ENCODE peak calls at places on chromosomes 7 and 10, in ten cellular contexts. One of them, this sample, is unnamed.

GRCh38 chr10:112223725-112224124 is 40.2 kb upstream of the GPAM start:
- DNase-seq in WTC11: no peak
- DNase-seq in neural crest cell: no peak
- DNase-seq in body of pancreas: no peak
- DNase-seq in GM06990: no peak
- DNase-seq in GM12864: no peak
- DNase-seq in neural progenitor cell: no peak
- DNase-seq in NB4: no peak
- DNase-seq in nephron progenitor cell: no peak
- DNase-seq in foreskin fibroblast: no peak
- DNase-seq in this sample: no peak

GRCh38 chr7:100158229-100159098 is at the start of gene TRAPPC14:
- DNase-seq in neural crest cell: peak; percentile 92
- DNase-seq in nephron progenitor cell: peak; percentile 99
- DNase-seq in foreskin fibroblast: peak; percentile 75
- DNase-seq in GM12864: peak; percentile 53
- DNase-seq in neural progenitor cell: peak; percentile 97
- DNase-seq in GM06990: peak; percentile 88
- DNase-seq in WTC11: peak; percentile 97
- DNase-seq in body of pancreas: peak; percentile 94
- DNase-seq in NB4: peak; percentile 94
- DNase-seq in this sample: peak; percentile 97

GRCh38 chr10:80599424-80599847 is 61.7 kb downstream of the SH2D4B start:
- DNase-seq in GM06990: peak; percentile 59
- DNase-seq in neural crest cell: peak; percentile 55
- DNase-seq in nephron progenitor cell: peak; percentile 73
- DNase-seq in NB4: peak; percentile 95
- DNase-seq in WTC11: peak; percentile 78
- DNase-seq in body of pancreas: peak; percentile 11
- DNase-seq in foreskin fibroblast: no peak
- DNase-seq in neural progenitor cell: peak; percentile 90
- DNase-seq in GM12864: peak; percentile 48
- DNase-seq in this sample: peak; percentile 73

GRCh38 chr10:67827811-67828210 is 10.2 kb downstream of the DNAJC12 start:
- DNase-seq in foreskin fibroblast: no peak
- DNase-seq in neural crest cell: no peak
- DNase-seq in neural progenitor cell: no peak
- DNase-seq in GM12864: no peak
- DNase-seq in nephron progenitor cell: no peak
- DNase-seq in WTC11: no peak
- DNase-seq in body of pancreas: no peak
- DNase-seq in NB4: no peak
- DNase-seq in GM06990: no peak
- DNase-seq in this sample: no peak

GRCh38 chr7:30564243-30564892 is 30.3 kb upstream of the GARS1 start:
- DNase-seq in NB4: peak; percentile 93
- DNase-seq in nephron progenitor cell: peak; percentile 86
- DNase-seq in neural progenitor cell: peak; percentile 89
- DNase-seq in WTC11: peak; percentile 90
- DNase-seq in foreskin fibroblast: peak; percentile 72
- DNase-seq in neural crest cell: peak; percentile 87
- DNase-seq in GM06990: peak; percentile 39
- DNase-seq in GM12864: peak; percentile 50
- DNase-seq in body of pancreas: peak; percentile 88
- DNase-seq in this sample: peak; percentile 80

GRCh38 chr10:17051851-17052250 is 77.8 kb downstream of the CUBN start:
- DNase-seq in neural crest cell: no peak
- DNase-seq in NB4: no peak
- DNase-seq in nephron progenitor cell: no peak
- DNase-seq in foreskin fibroblast: no peak
- DNase-seq in GM12864: no peak
- DNase-seq in neural progenitor cell: no peak
- DNase-seq in body of pancreas: no peak
- DNase-seq in WTC11: no peak
- DNase-seq in GM06990: no peak
- DNase-seq in this sample: no peak

GRCh38 chr10:65611592-65611991 is 1314.2 kb upstream of the LRRTM3 start:
- DNase-seq in GM06990: no peak
- DNase-seq in nephron progenitor cell: no peak
- DNase-seq in neural progenitor cell: no peak
- DNase-seq in neural crest cell: no peak
- DNase-seq in NB4: no peak
- DNase-seq in WTC11: no peak
- DNase-seq in GM12864: no peak
- DNase-seq in body of pancreas: no peak
- DNase-seq in foreskin fibroblast: no peak
- DNase-seq in this sample: no peak

GRCh38 chr10:84588426-84588825 is 260.0 kb downstream of the CCSER2 start:
- DNase-seq in neural progenitor cell: no peak
- DNase-seq in NB4: no peak
- DNase-seq in body of pancreas: no peak
- DNase-seq in GM06990: no peak
- DNase-seq in nephron progenitor cell: no peak
- DNase-seq in foreskin fibroblast: no peak
- DNase-seq in WTC11: no peak
- DNase-seq in GM12864: no peak
- DNase-seq in neural crest cell: no peak
- DNase-seq in this sample: no peak

GRCh38 chr7:98745722-98746318 is 124.0 kb downstream of the TMEM130 start:
- DNase-seq in nephron progenitor cell: peak; percentile 90
- DNase-seq in GM12864: peak; percentile 34
- DNase-seq in NB4: peak; percentile 71
- DNase-seq in neural progenitor cell: peak; percentile 89
- DNase-seq in GM06990: peak; percentile 33
- DNase-seq in body of pancreas: peak; percentile 87
- DNase-seq in neural crest cell: peak; percentile 82
- DNase-seq in foreskin fibroblast: peak; percentile 22
- DNase-seq in WTC11: peak; percentile 91
- DNase-seq in this sample: peak; percentile 77

GRCh38 chr10:121683803-121684202 is 85.6 kb upstream of the FGFR2 start:
- DNase-seq in GM12864: no peak
- DNase-seq in GM06990: no peak
- DNase-seq in neural crest cell: peak; percentile 61
- DNase-seq in body of pancreas: no peak
- DNase-seq in WTC11: no peak
- DNase-seq in foreskin fibroblast: no peak
- DNase-seq in neural progenitor cell: peak; percentile 85
- DNase-seq in nephron progenitor cell: peak; percentile 33
- DNase-seq in NB4: peak; percentile 34
- DNase-seq in this sample: no peak

GRCh38 chr10:113628607-113629153 is 35.2 kb downstream of the NRAP start:
- DNase-seq in neural progenitor cell: no peak
- DNase-seq in WTC11: no peak
- DNase-seq in body of pancreas: no peak
- DNase-seq in nephron progenitor cell: no peak
- DNase-seq in NB4: no peak
- DNase-seq in GM12864: no peak
- DNase-seq in neural crest cell: no peak
- DNase-seq in foreskin fibroblast: no peak
- DNase-seq in GM06990: no peak
- DNase-seq in this sample: no peak

GRCh38 chr7:110507832-110508231 is 583.1 kb upstream of the LRRN3 start:
- DNase-seq in GM06990: no peak
- DNase-seq in NB4: no peak
- DNase-seq in neural crest cell: no peak
- DNase-seq in foreskin fibroblast: no peak
- DNase-seq in nephron progenitor cell: no peak
- DNase-seq in GM12864: no peak
- DNase-seq in neural progenitor cell: no peak
- DNase-seq in WTC11: no peak
- DNase-seq in body of pancreas: peak; percentile 51
- DNase-seq in this sample: no peak

GRCh38 chr7:24713850-24714675 is 43.2 kb downstream of the GSDME start:
- DNase-seq in neural progenitor cell: peak; percentile 0
- DNase-seq in WTC11: no peak
- DNase-seq in body of pancreas: no peak
- DNase-seq in foreskin fibroblast: no peak
- DNase-seq in nephron progenitor cell: no peak
- DNase-seq in GM06990: no peak
- DNase-seq in GM12864: no peak
- DNase-seq in NB4: no peak
- DNase-seq in neural crest cell: no peak
- DNase-seq in this sample: no peak

GRCh38 chr7:26668821-26669220 is 195.6 kb downstream of the SKAP2 start:
- DNase-seq in WTC11: no peak
- DNase-seq in GM12864: no peak
- DNase-seq in GM06990: no peak
- DNase-seq in neural crest cell: no peak
- DNase-seq in body of pancreas: no peak
- DNase-seq in foreskin fibroblast: no peak
- DNase-seq in nephron progenitor cell: no peak
- DNase-seq in neural progenitor cell: no peak
- DNase-seq in NB4: no peak
- DNase-seq in this sample: no peak

GRCh38 chr7:133714654-133715053 is 412.5 kb upstream of the LRGUK start:
- DNase-seq in GM12864: no peak
- DNase-seq in WTC11: no peak
- DNase-seq in foreskin fibroblast: no peak
- DNase-seq in body of pancreas: no peak
- DNase-seq in NB4: no peak
- DNase-seq in nephron progenitor cell: no peak
- DNase-seq in neural crest cell: no peak
- DNase-seq in GM06990: no peak
- DNase-seq in neural progenitor cell: no peak
- DNase-seq in this sample: no peak
- TF ChIP-seq CTCF in GM12864: no peak
- TF ChIP-seq CTCF in WTC11: no peak
- TF ChIP-seq CTCF in foreskin fibroblast: no peak
- TF ChIP-seq CTCF in body of pancreas: no peak
- TF ChIP-seq CTCF in NB4: no peak
- TF ChIP-seq CTCF in nephron progenitor cell: no peak
- TF ChIP-seq CTCF in neural crest cell: no peak
- TF ChIP-seq CTCF in GM06990: no peak
- TF ChIP-seq CTCF in neural progenitor cell: no peak
- TF ChIP-seq CTCF in this sample: no peak

GRCh38 chr7:48168159-48168558 is 3.1 kb upstream of the ABCA13 start:
- DNase-seq in neural progenitor cell: no peak
- DNase-seq in GM06990: no peak
- DNase-seq in neural crest cell: no peak
- DNase-seq in GM12864: no peak
- DNase-seq in WTC11: no peak
- DNase-seq in body of pancreas: no peak
- DNase-seq in foreskin fibroblast: no peak
- DNase-seq in NB4: peak; percentile 46
- DNase-seq in nephron progenitor cell: no peak
- DNase-seq in this sample: no peak
- TF ChIP-seq CTCF in neural progenitor cell: no peak
- TF ChIP-seq CTCF in GM06990: no peak
- TF ChIP-seq CTCF in neural crest cell: no peak
- TF ChIP-seq CTCF in GM12864: no peak
- TF ChIP-seq CTCF in WTC11: no peak
- TF ChIP-seq CTCF in body of pancreas: no peak
- TF ChIP-seq CTCF in foreskin fibroblast: no peak
- TF ChIP-seq CTCF in NB4: peak; percentile 16
- TF ChIP-seq CTCF in nephron progenitor cell: no peak
- TF ChIP-seq CTCF in this sample: no peak

DNA sequence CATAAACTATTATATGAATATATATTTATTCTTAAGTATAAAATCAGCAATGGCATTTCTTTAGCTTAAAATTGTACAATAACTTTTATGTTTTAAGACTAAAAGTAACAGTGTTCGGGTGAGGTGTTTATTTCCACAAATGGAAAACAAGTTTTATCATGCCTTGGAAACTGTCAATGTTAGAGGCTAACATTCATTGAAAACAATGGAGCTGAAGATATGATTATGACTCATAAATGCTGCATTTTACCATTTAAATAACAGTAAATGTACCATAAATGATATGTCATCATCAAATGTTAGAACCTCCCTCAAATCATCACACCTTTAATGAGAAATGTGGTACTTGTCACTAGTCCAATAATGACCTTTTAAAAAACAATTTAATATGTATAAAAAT is 897.3 kb downstream of the PCDH15 start:
- DNase-seq in neural progenitor cell: no peak
- DNase-seq in neural crest cell: no peak
- DNase-seq in WTC11: no peak
- DNase-seq in GM06990: no peak
- DNase-seq in nephron progenitor cell: no peak
- DNase-seq in NB4: no peak
- DNase-seq in GM12864: no peak
- DNase-seq in body of pancreas: no peak
- DNase-seq in foreskin fibroblast: no peak
- DNase-seq in this sample: no peak
- TF ChIP-seq CTCF in neural progenitor cell: no peak
- TF ChIP-seq CTCF in neural crest cell: no peak
- TF ChIP-seq CTCF in WTC11: no peak
- TF ChIP-seq CTCF in GM06990: no peak
- TF ChIP-seq CTCF in nephron progenitor cell: no peak
- TF ChIP-seq CTCF in NB4: no peak
- TF ChIP-seq CTCF in GM12864: no peak
- TF ChIP-seq CTCF in body of pancreas: no peak
- TF ChIP-seq CTCF in foreskin fibroblast: no peak
- TF ChIP-seq CTCF in this sample: no peak

GRCh38 chr7:87926581-87927461 is 7.2 kb upstream of the ADAM22 start:
- DNase-seq in NB4: peak; percentile 96
- DNase-seq in GM12864: peak; percentile 87
- DNase-seq in neural progenitor cell: peak; percentile 43
- DNase-seq in neural crest cell: no peak
- DNase-seq in WTC11: peak; percentile 74
- DNase-seq in foreskin fibroblast: no peak
- DNase-seq in nephron progenitor cell: peak; percentile 15
- DNase-seq in GM06990: peak; percentile 75
- DNase-seq in body of pancreas: no peak
- DNase-seq in this sample: peak; percentile 26
- TF ChIP-seq CTCF in NB4: peak; percentile 43
- TF ChIP-seq CTCF in GM12864: peak; percentile 53
- TF ChIP-seq CTCF in neural progenitor cell: peak; percentile 56
- TF ChIP-seq CTCF in neural crest cell: no peak
- TF ChIP-seq CTCF in WTC11: peak; percentile 19
- TF ChIP-seq CTCF in foreskin fibroblast: no peak
- TF ChIP-seq CTCF in nephron progenitor cell: no peak
- TF ChIP-seq CTCF in GM06990: peak; percentile 63
- TF ChIP-seq CTCF in body of pancreas: no peak
- TF ChIP-seq CTCF in this sample: peak; percentile 49

GRCh38 chr10:3162533-3162932 is 10.0 kb downstream of the PITRM1 start:
- DNase-seq in WTC11: peak; percentile 52
- DNase-seq in foreskin fibroblast: no peak
- DNase-seq in nephron progenitor cell: no peak
- DNase-seq in body of pancreas: no peak
- DNase-seq in NB4: no peak
- DNase-seq in GM12864: no peak
- DNase-seq in neural crest cell: no peak
- DNase-seq in neural progenitor cell: no peak
- DNase-seq in GM06990: no peak
- DNase-seq in this sample: no peak
- TF ChIP-seq CTCF in WTC11: peak; percentile 33
- TF ChIP-seq CTCF in foreskin fibroblast: no peak
- TF ChIP-seq CTCF in nephron progenitor cell: no peak
- TF ChIP-seq CTCF in body of pancreas: no peak
- TF ChIP-seq CTCF in NB4: peak; percentile 17
- TF ChIP-seq CTCF in GM12864: no peak
- TF ChIP-seq CTCF in neural crest cell: peak; percentile 24
- TF ChIP-seq CTCF in neural progenitor cell: peak; percentile 35
- TF ChIP-seq CTCF in GM06990: peak; percentile 14
- TF ChIP-seq CTCF in this sample: no peak

This sample was measured in GM13977.